ENCODE peak calls at places on chromosomes 4 and X, in seven cellular contexts. K, S, B, H, P, D and I are unnamed samples.
A peak's percentile ranks its signal among the peaks of the same experiment; 100 is the strongest.

GRCh38 chr4:76611164-76611563 is 176.1 kb downstream of the SHROOM3 start:
- DNase-seq in K (no peak), S (peak; percentile 53), B (peak; percentile 52), H (no peak), P (no peak), D (no peak), I (no peak)

GRCh38 chr4:16757080-16757521 is 141.3 kb downstream of the LDB2 start:
- DNase-seq in K (no peak), S (no peak), B (no peak), H (no peak), P (no peak), D (no peak), I (no peak)

GRCh38 chr4:123121241-123121907 is 199.0 kb upstream of the NUDT6 start:
- DNase-seq in K (no peak), S (no peak), B (peak; percentile 53), H (no peak), P (no peak), D (no peak), I (peak; percentile 47)

GRCh38 chr4:66639361-66639760 is 905.9 kb downstream of the CENPC start:
- DNase-seq in K (no peak), S (no peak), B (no peak), H (no peak), P (no peak), D (no peak), I (no peak)

GRCh38 chr4:149264093-149264733 is 551.4 kb downstream of the IQCM start:
- DNase-seq in K (no peak), S (peak; percentile 62), B (peak; percentile 32), H (peak; percentile 13), P (no peak), D (no peak), I (peak; percentile 54)

GRCh38 chr4:153067376-153067775 is 131.3 kb downstream of the FHDC1 start:
- DNase-seq in K (no peak), S (peak; percentile 36), B (no peak), H (peak; percentile 19), P (no peak), D (no peak), I (peak; percentile 50)

GRCh38 chr4:68079918-68080317 is 49.8 kb downstream of the TMPRSS11F start:
- DNase-seq in K (no peak), S (no peak), B (no peak), H (no peak), P (no peak), D (no peak), I (no peak)

GRCh38 chr4:164252286-164252685 is 501.6 kb upstream of the SMIM31 start:
- DNase-seq in K (no peak), S (peak; percentile 32), B (no peak), H (no peak), P (no peak), D (no peak), I (no peak)

GRCh38 chr4:123408471-123409084 is 12.0 kb downstream of the SPRY1 start:
- DNase-seq in K (no peak), S (no peak), B (no peak), H (no peak), P (no peak), D (no peak), I (no peak)

GRCh38 chrX:10102046-10102704 is 54.6 kb upstream of the CLCN4 start:
- DNase-seq in K (no peak), S (no peak), B (no peak), H (no peak), P (no peak), D (peak; percentile 81), I (no peak)

GRCh38 chr4:158873795-158874359 is 105.1 kb downstream of the FNIP2 start:
- DNase-seq in K (no peak), S (peak; percentile 84), B (peak; percentile 83), H (no peak), P (no peak), D (no peak), I (peak; percentile 89)

GRCh38 chr4:149914521-149915115 is 99.0 kb upstream of the IQCM start:
- DNase-seq in K (no peak), S (peak; percentile 70), B (peak; percentile 14), H (no peak), P (peak; percentile 3), D (no peak), I (peak; percentile 26)

GRCh38 chrX:3465017-3465416 is 118.6 kb upstream of the MXRA5 start:
- DNase-seq in K (no peak), S (no peak), B (no peak), H (no peak), P (no peak), D (no peak), I (no peak)